ENCODE peak calls at places on chromosomes 5 and 9, in five cellular contexts. One of them, this sample, is unnamed.

GRCh38 chr9:89372230-89372816 is 54.0 kb downstream of the SECISBP2 start:
- DNase-seq in H1: no peak
- DNase-seq in GM12878: no peak
- DNase-seq in HepG2: no peak
- DNase-seq in K562: peak
- DNase-seq in this sample: no peak

GRCh38 chr5:6246820-6247437 is 131.4 kb downstream of the MED10 start:
- DNase-seq in HepG2: no peak
- DNase-seq in H1: no peak
- DNase-seq in GM12878: peak
- DNase-seq in K562: no peak
- DNase-seq in this sample: no peak

GRCh38 chr5:12526113-12526512 is 621.9 kb upstream of the CTNND2 start:
- DNase-seq in GM12878: no peak
- DNase-seq in H1: no peak
- DNase-seq in HepG2: no peak
- DNase-seq in K562: no peak
- DNase-seq in this sample: no peak

GRCh38 chr9:88852794-88853193 is 138.5 kb upstream of the S1PR3 start:
- DNase-seq in HepG2: no peak
- DNase-seq in K562: peak
- DNase-seq in GM12878: no peak
- DNase-seq in H1: no peak
- DNase-seq in this sample: no peak

GRCh38 chr5:171445910-171446516 is 26.6 kb downstream of the FGF18 start:
- DNase-seq in HepG2: no peak
- DNase-seq in K562: no peak
- DNase-seq in GM12878: no peak
- DNase-seq in H1: no peak
- DNase-seq in this sample: no peak

GRCh38 chr5:171420429-171421231 is 1.2 kb downstream of the FGF18 start:
- DNase-seq in H1: no peak
- DNase-seq in K562: no peak
- DNase-seq in GM12878: no peak
- DNase-seq in HepG2: no peak
- DNase-seq in this sample: no peak

GRCh38 chr5:6574537-6574936 is 58.3 kb downstream of the NSUN2 start:
- DNase-seq in H1: no peak
- DNase-seq in HepG2: no peak
- DNase-seq in K562: no peak
- DNase-seq in GM12878: no peak
- DNase-seq in this sample: no peak

GRCh38 chr5:53418844-53419243 is 61.6 kb upstream of the FST start:
- DNase-seq in K562: no peak
- DNase-seq in GM12878: no peak
- DNase-seq in HepG2: no peak
- DNase-seq in H1: no peak
- DNase-seq in this sample: no peak

GRCh38 chr9:100406962-100407361 is 20.0 kb upstream of the MSANTD3 start:
- DNase-seq in HepG2: no peak
- DNase-seq in GM12878: no peak
- DNase-seq in K562: peak
- DNase-seq in H1: no peak
- DNase-seq in this sample: no peak

GRCh38 chr9:69122086-69122390 is 52.0 kb upstream of the TJP2 start:
- DNase-seq in K562: no peak
- DNase-seq in HepG2: peak
- DNase-seq in H1: peak
- DNase-seq in GM12878: no peak
- DNase-seq in this sample: peak

GRCh38 chr5:65050826-65051498 is 282.2 kb downstream of the CWC27 start:
- DNase-seq in H1: no peak
- DNase-seq in HepG2: no peak
- DNase-seq in GM12878: no peak
- DNase-seq in K562: no peak
- DNase-seq in this sample: no peak

GRCh38 chr9:94859891-94860290 is 133.4 kb downstream of the AOPEP start:
- DNase-seq in GM12878: no peak
- DNase-seq in K562: no peak
- DNase-seq in H1: peak
- DNase-seq in HepG2: no peak
- DNase-seq in this sample: no peak

GRCh38 chr5:16492398-16493175 is 27.0 kb upstream of the ZNF622 start:
- DNase-seq in K562: no peak
- DNase-seq in GM12878: no peak
- DNase-seq in H1: no peak
- DNase-seq in HepG2: no peak
- DNase-seq in this sample: no peak

GRCh38 chr5:72213482-72213881 is 106.2 kb downstream of the MAP1B start:
- DNase-seq in HepG2: no peak
- DNase-seq in H1: no peak
- DNase-seq in K562: no peak
- DNase-seq in GM12878: no peak
- DNase-seq in this sample: no peak

GRCh38 chr5:54363669-54364068 is 53.3 kb upstream of the ARL15 start:
- DNase-seq in K562: no peak
- DNase-seq in H1: no peak
- DNase-seq in HepG2: no peak
- DNase-seq in GM12878: no peak
- DNase-seq in this sample: no peak

GRCh38 chr9:69877852-69878507 is 57.4 kb downstream of the CFAP95 start:
- DNase-seq in HepG2: peak
- DNase-seq in GM12878: no peak
- DNase-seq in K562: peak
- DNase-seq in H1: no peak
- DNase-seq in this sample: peak

GRCh38 chr5:159133041-159133741 is 33.5 kb upstream of the EBF1 start:
- DNase-seq in HepG2: peak
- DNase-seq in K562: peak
- DNase-seq in GM12878: peak
- DNase-seq in H1: no peak
- DNase-seq in this sample: no peak

GRCh38 chr9:20683351-20684034 is 566 bp upstream of the FOCAD start:
- DNase-seq in HepG2: peak
- DNase-seq in K562: peak
- DNase-seq in H1: no peak
- DNase-seq in GM12878: no peak
- DNase-seq in this sample: peak

GRCh38 chr5:112293587-112293986 is 125.5 kb downstream of the EPB41L4A start:
- DNase-seq in H1: no peak
- DNase-seq in HepG2: no peak
- DNase-seq in K562: no peak
- DNase-seq in GM12878: no peak
- DNase-seq in this sample: no peak

GRCh38 chr9:20760246-20760901 is 76.3 kb downstream of the FOCAD start:
- DNase-seq in H1: no peak
- DNase-seq in K562: no peak
- DNase-seq in GM12878: no peak
- DNase-seq in HepG2: no peak
- DNase-seq in this sample: no peak

GRCh38 chr9:128456613-128457061 is 831 bp downstream of the ODF2 start:
- DNase-seq in GM12878: no peak
- DNase-seq in H1: peak
- DNase-seq in K562: peak
- DNase-seq in HepG2: peak
- DNase-seq in this sample: peak

GRCh38 chr9:4079906-4080305 is 220.0 kb downstream of the GLIS3 start:
- DNase-seq in HepG2: no peak
- DNase-seq in H1: no peak
- DNase-seq in K562: no peak
- DNase-seq in GM12878: no peak
- DNase-seq in this sample: no peak

DNA sequence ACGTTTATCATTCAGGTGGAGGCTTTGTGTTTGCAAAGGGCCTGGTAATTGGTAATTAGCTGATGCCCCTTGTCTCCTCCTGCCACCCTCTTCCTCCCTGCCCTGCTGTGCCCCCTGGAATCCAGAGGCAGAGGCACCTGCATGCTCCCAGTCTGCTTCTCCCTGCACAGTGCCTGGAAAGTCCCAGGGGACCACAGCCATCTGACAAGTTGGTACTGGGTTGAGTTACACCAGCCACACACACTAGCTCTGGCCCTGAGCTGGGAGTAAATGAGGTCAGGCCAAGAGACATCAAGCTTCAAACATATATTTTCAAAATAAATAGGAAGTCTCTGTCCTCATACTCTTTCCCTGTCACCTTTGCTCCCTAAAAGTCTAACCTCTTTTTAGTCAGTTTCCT is 56.3 kb downstream of the INSYN2B start:
- DNase-seq in HepG2: no peak
- DNase-seq in H1: no peak
- DNase-seq in GM12878: peak
- DNase-seq in K562: no peak
- DNase-seq in this sample: no peak
- TF ChIP-seq POLR2AphosphoS5 in HepG2: no peak
- TF ChIP-seq POLR2AphosphoS5 in H1: no peak
- TF ChIP-seq POLR2AphosphoS5 in GM12878: no peak
- TF ChIP-seq POLR2AphosphoS5 in K562: no peak
- TF ChIP-seq POLR2AphosphoS5 in this sample: no peak

GRCh38 chr9:27453860-27454553 is 70.1 kb upstream of the IFNK start:
- DNase-seq in H1: no peak
- DNase-seq in K562: no peak
- DNase-seq in GM12878: no peak
- DNase-seq in HepG2: no peak
- DNase-seq in this sample: no peak

GRCh38 chr9:27462846-27463245 is 61.2 kb upstream of the IFNK start:
- DNase-seq in HepG2: no peak
- DNase-seq in K562: no peak
- DNase-seq in H1: no peak
- DNase-seq in GM12878: no peak
- DNase-seq in this sample: no peak

GRCh38 chr9:27462434-27462833 is 61.7 kb upstream of the IFNK start:
- DNase-seq in GM12878: no peak
- DNase-seq in H1: no peak
- DNase-seq in K562: peak
- DNase-seq in HepG2: no peak
- DNase-seq in this sample: no peak

GRCh38 chr9:27460225-27461023 is 63.7 kb upstream of the IFNK start:
- DNase-seq in HepG2: no peak
- DNase-seq in K562: no peak
- DNase-seq in GM12878: peak
- DNase-seq in H1: no peak
- DNase-seq in this sample: peak

DNA sequence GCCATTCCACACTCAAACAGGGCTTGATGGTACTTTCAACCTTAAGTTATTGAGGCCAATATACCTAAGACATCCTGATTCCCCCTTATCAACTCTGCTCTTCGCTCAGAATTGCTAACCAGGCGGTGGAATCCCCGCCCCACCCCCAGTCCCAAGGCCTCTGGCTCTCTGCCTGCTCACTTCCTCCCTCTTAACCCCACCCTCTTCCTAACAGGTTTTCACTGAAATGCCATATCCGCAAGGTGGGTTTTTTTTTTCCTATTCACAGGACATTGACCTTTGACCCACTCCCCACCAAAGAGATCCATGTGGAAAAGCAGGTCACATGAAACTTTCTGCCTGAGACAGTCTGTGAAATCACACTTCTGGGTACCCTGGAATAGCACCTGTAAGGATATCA is 66.6 kb upstream of the IFNK start:
- DNase-seq in K562: peak
- DNase-seq in H1: peak
- DNase-seq in GM12878: no peak
- DNase-seq in HepG2: no peak
- DNase-seq in this sample: no peak
- TF ChIP-seq TAF1 in K562: no peak
- TF ChIP-seq TAF1 in H1: no peak
- TF ChIP-seq TAF1 in GM12878: no peak
- TF ChIP-seq TAF1 in HepG2: no peak
- TF ChIP-seq TAF1 in this sample: no peak

GRCh38 chr9:130713286-130713975 is 19.9 kb downstream of the EXOSC2 start:
- DNase-seq in HepG2: no peak
- DNase-seq in GM12878: no peak
- DNase-seq in K562: peak
- DNase-seq in H1: no peak
- DNase-seq in this sample: peak

GRCh38 chr9:130711469-130711868 is 17.9 kb downstream of the EXOSC2 start:
- DNase-seq in K562: no peak
- DNase-seq in HepG2: no peak
- DNase-seq in H1: no peak
- DNase-seq in GM12878: no peak
- DNase-seq in this sample: no peak

GRCh38 chr9:130714586-130715110 is 21.1 kb downstream of the EXOSC2 start:
- DNase-seq in H1: no peak
- DNase-seq in HepG2: no peak
- DNase-seq in GM12878: no peak
- DNase-seq in K562: no peak
- DNase-seq in this sample: no peak

GRCh38 chr9:130710822-130711352 is 17.3 kb downstream of the EXOSC2 start:
- DNase-seq in H1: no peak
- DNase-seq in GM12878: no peak
- DNase-seq in HepG2: no peak
- DNase-seq in K562: no peak
- DNase-seq in this sample: no peak

GRCh38 chr9:130712564-130713285 is 19.1 kb downstream of the EXOSC2 start:
- DNase-seq in HepG2: peak
- DNase-seq in GM12878: peak
- DNase-seq in K562: peak
- DNase-seq in H1: peak
- DNase-seq in this sample: peak
- TF ChIP-seq POLR2A in HepG2: peak
- TF ChIP-seq POLR2A in GM12878: peak
- TF ChIP-seq POLR2A in K562: peak
- TF ChIP-seq POLR2A in H1: peak
- TF ChIP-seq POLR2A in this sample: no peak

GRCh38 chr5:139654875-139655491 is 6.8 kb downstream of the CXXC5 start:
- DNase-seq in K562: no peak
- DNase-seq in H1: no peak
- DNase-seq in GM12878: no peak
- DNase-seq in HepG2: no peak
- DNase-seq in this sample: no peak

GRCh38 chr5:139652788-139653241 is 4.7 kb downstream of the CXXC5 start:
- DNase-seq in H1: no peak
- DNase-seq in K562: no peak
- DNase-seq in HepG2: no peak
- DNase-seq in GM12878: no peak
- DNase-seq in this sample: no peak

GRCh38 chr5:139651863-139652787 is 4.0 kb downstream of the CXXC5 start:
- DNase-seq in GM12878: peak
- DNase-seq in H1: peak
- DNase-seq in K562: peak
- DNase-seq in HepG2: no peak
- DNase-seq in this sample: peak

GRCh38 chr5:139654464-139654863 is 6.3 kb downstream of the CXXC5 start:
- DNase-seq in K562: no peak
- DNase-seq in H1: no peak
- DNase-seq in HepG2: no peak
- DNase-seq in GM12878: no peak
- DNase-seq in this sample: no peak

DNA sequence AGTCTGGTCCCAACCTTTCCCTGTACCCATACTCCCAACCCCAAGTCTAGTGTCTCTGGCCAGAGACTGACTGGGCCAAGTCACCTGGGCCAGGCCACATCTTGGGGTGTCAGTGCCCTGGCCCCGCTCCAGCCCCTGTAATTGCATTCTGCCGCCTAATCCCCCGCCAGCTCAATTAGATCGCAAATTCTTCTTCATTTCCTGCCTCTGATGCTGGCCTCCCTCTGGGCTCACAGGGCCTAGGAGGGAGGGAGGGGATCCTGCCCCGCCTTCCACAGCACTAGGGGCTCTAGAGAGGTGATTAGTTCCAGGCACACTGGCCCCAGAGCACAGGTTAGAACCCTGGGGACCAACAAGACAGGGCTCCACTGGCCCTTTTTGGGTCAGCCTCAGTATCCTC is 5.5 kb downstream of the CXXC5 start:
- DNase-seq in HepG2: no peak
- DNase-seq in H1: no peak
- DNase-seq in K562: no peak
- DNase-seq in GM12878: no peak
- DNase-seq in this sample: no peak
- TF ChIP-seq POLR2AphosphoS5 in HepG2: no peak
- TF ChIP-seq POLR2AphosphoS5 in H1: no peak
- TF ChIP-seq POLR2AphosphoS5 in K562: peak
- TF ChIP-seq POLR2AphosphoS5 in GM12878: no peak
- TF ChIP-seq POLR2AphosphoS5 in this sample: no peak

This sample was measured in GM12891.